ENCODE peak calls at places on chromosome 17, in five cellular contexts. O is amniotic stem cell; Y is NCI-H510A; F is coronary artery; Q is stimulated activated CD4-positive, alpha-beta T cell treated with anti-CD3 and anti-CD28 coated beads, Interleukin-1b, Interleukin-23, amount 100 ng/mL, for 1 hour. U is an unnamed sample.

GRCh38 chr17:35766903-35767510 is 6.3 kb downstream of the C17orf50 start:
- DNase-seq in O (no peak), Y (no peak), F (no peak), Q (peak; percentile 7), U (peak; percentile 37)

GRCh38 chr17:68790931-68791330 is 164.3 kb downstream of the ABCA8 start:
- DNase-seq in O (no peak), Y (no peak), F (no peak), Q (no peak), U (no peak)

GRCh38 chr17:47707056-47707791 is 13.3 kb downstream of the TBKBP1 start:
- DNase-seq in O (no peak), Y (no peak), F (no peak), Q (no peak), U (no peak)

GRCh38 chr17:40373324-40373723 is 8.8 kb upstream of the GJD3 start:
- DNase-seq in O (no peak), Y (no peak), F (no peak), Q (no peak), U (no peak)

GRCh38 chr17:72359274-72359673 is 238.5 kb downstream of the SOX9 start:
- DNase-seq in O (no peak), Y (no peak), F (no peak), Q (no peak), U (no peak)

GRCh38 chr17:18235743-18236256 is 10.4 kb downstream of the LLGL1 start:
- DNase-seq in O (peak; percentile 52), Y (no peak), F (no peak), Q (no peak), U (peak; percentile 94)

GRCh38 chr17:66494023-66494803 is 191.8 kb downstream of the PRKCA start:
- DNase-seq in O (peak; percentile 74), Y (no peak), F (no peak), Q (no peak), U (peak; percentile 50)

GRCh38 chr17:71337903-71338302 is 782.9 kb upstream of the SOX9 start:
- DNase-seq in O (no peak), Y (no peak), F (no peak), Q (no peak), U (no peak)

GRCh38 chr17:1906622-1907021 is 76.8 kb downstream of the RPA1 start:
- DNase-seq in O (no peak), Y (no peak), F (no peak), Q (no peak), U (no peak)

GRCh38 chr17:39114744-39115534 is 36.5 kb downstream of the PLXDC1 start:
- DNase-seq in O (peak; percentile 8), Y (no peak), F (no peak), Q (no peak), U (no peak)

GRCh38 chr17:17071531-17072360 is 29.5 kb downstream of the MPRIP start:
- DNase-seq in O (no peak), Y (no peak), F (no peak), Q (no peak), U (no peak)

GRCh38 chr17:50550661-50551432 is 3.9 kb downstream of the SPATA20 start:
- DNase-seq in O (peak; percentile 61), Y (peak; percentile 68), F (no peak), Q (no peak), U (peak; percentile 63)

GRCh38 chr17:75318615-75319222 is 29.5 kb upstream of the SLC25A19 start:
- DNase-seq in O (no peak), Y (no peak), F (no peak), Q (no peak), U (no peak)

GRCh38 chr17:923633-924032 is 55.9 kb downstream of the NXN start:
- DNase-seq in O (no peak), Y (no peak), F (no peak), Q (no peak), U (no peak)

GRCh38 chr17:76967762-76968161 is 99.6 kb downstream of the MGAT5B start:
- DNase-seq in O (no peak), Y (no peak), F (no peak), Q (no peak), U (no peak)

GRCh38 chr17:79925242-79925957 is 86.2 kb upstream of the CBX4 start:
- DNase-seq in O (no peak), Y (no peak), F (no peak), Q (no peak), U (no peak)

GRCh38 chr17:20246692-20247091 is 220.6 kb downstream of the LGALS9B start:
- DNase-seq in O (no peak), Y (no peak), F (no peak), Q (no peak), U (no peak)

U was measured in T1000.